ENCODE peak calls at places on chromosomes 3 and 15, in seven cellular contexts. One of them, this sample, is unnamed.

GRCh38 chr3:113867506-113867905 is 28.9 kb downstream of the GRAMD1C start:
- DNase-seq in heart right ventricle: no peak
- DNase-seq in heart left ventricle: no peak
- DNase-seq in bronchial epithelial cell: peak; percentile 97
- DNase-seq in GM23248: peak; percentile 88
- DNase-seq in K562: no peak
- DNase-seq in NT2/D1: no peak
- DNase-seq in this sample: no peak

GRCh38 chr15:62457100-62457499 is 292.0 kb upstream of the C2CD4B start:
- DNase-seq in heart right ventricle: no peak
- DNase-seq in heart left ventricle: no peak
- DNase-seq in bronchial epithelial cell: peak; percentile 28
- DNase-seq in GM23248: no peak
- DNase-seq in K562: no peak
- DNase-seq in NT2/D1: no peak
- DNase-seq in this sample: no peak

GRCh38 chr3:60076307-60076706 is 1026.5 kb upstream of the CFAP20DC start:
- DNase-seq in heart right ventricle: no peak
- DNase-seq in heart left ventricle: no peak
- DNase-seq in bronchial epithelial cell: no peak
- DNase-seq in GM23248: peak; percentile 16
- DNase-seq in K562: no peak
- DNase-seq in NT2/D1: no peak
- DNase-seq in this sample: no peak

GRCh38 chr3:123336001-123336400 is 112.9 kb downstream of the ADCY5 start:
- DNase-seq in heart right ventricle: no peak
- DNase-seq in heart left ventricle: peak; percentile 13
- DNase-seq in bronchial epithelial cell: no peak
- DNase-seq in GM23248: no peak
- DNase-seq in K562: no peak
- DNase-seq in NT2/D1: no peak
- DNase-seq in this sample: peak; percentile 7

GRCh38 chr3:189457201-189457607 is 174.0 kb upstream of the TP63 start:
- DNase-seq in heart right ventricle: no peak
- DNase-seq in heart left ventricle: no peak
- DNase-seq in bronchial epithelial cell: peak; percentile 63
- DNase-seq in GM23248: peak; percentile 28
- DNase-seq in K562: no peak
- DNase-seq in NT2/D1: no peak
- DNase-seq in this sample: no peak

GRCh38 chr15:90078965-90079364 is 23.3 kb downstream of the IDH2 start:
- DNase-seq in heart right ventricle: no peak
- DNase-seq in heart left ventricle: no peak
- DNase-seq in bronchial epithelial cell: no peak
- DNase-seq in GM23248: no peak
- DNase-seq in K562: no peak
- DNase-seq in NT2/D1: no peak
- DNase-seq in this sample: peak; percentile 10

GRCh38 chr3:120070263-120070981 is 23.8 kb downstream of the GSK3B start:
- DNase-seq in heart right ventricle: no peak
- DNase-seq in heart left ventricle: no peak
- DNase-seq in bronchial epithelial cell: no peak
- DNase-seq in GM23248: no peak
- DNase-seq in K562: no peak
- DNase-seq in NT2/D1: no peak
- DNase-seq in this sample: no peak

GRCh38 chr3:35670408-35670807 is 31.1 kb downstream of the ARPP21 start:
- DNase-seq in heart right ventricle: no peak
- DNase-seq in heart left ventricle: no peak
- DNase-seq in bronchial epithelial cell: no peak
- DNase-seq in GM23248: no peak
- DNase-seq in K562: no peak
- DNase-seq in NT2/D1: no peak
- DNase-seq in this sample: no peak

GRCh38 chr15:71440479-71441071 is 325.3 kb downstream of the THSD4 start:
- DNase-seq in heart right ventricle: no peak
- DNase-seq in heart left ventricle: no peak
- DNase-seq in bronchial epithelial cell: peak; percentile 75
- DNase-seq in GM23248: peak; percentile 71
- DNase-seq in K562: peak; percentile 27
- DNase-seq in NT2/D1: peak; percentile 28
- DNase-seq in this sample: no peak

GRCh38 chr3:119763466-119763865 is 18.4 kb upstream of the NR1I2 start:
- DNase-seq in heart right ventricle: no peak
- DNase-seq in heart left ventricle: no peak
- DNase-seq in bronchial epithelial cell: peak; percentile 58
- DNase-seq in GM23248: no peak
- DNase-seq in K562: no peak
- DNase-seq in NT2/D1: no peak
- DNase-seq in this sample: no peak

GRCh38 chr3:46298871-46299607 is 54.9 kb upstream of the CCR2 start:
- DNase-seq in heart right ventricle: no peak
- DNase-seq in heart left ventricle: no peak
- DNase-seq in bronchial epithelial cell: no peak
- DNase-seq in GM23248: no peak
- DNase-seq in K562: no peak
- DNase-seq in NT2/D1: no peak
- DNase-seq in this sample: no peak

GRCh38 chr3:98901032-98901464 is 447 bp downstream of the DCBLD2 start:
- DNase-seq in heart right ventricle: peak; percentile 50
- DNase-seq in heart left ventricle: peak; percentile 54
- DNase-seq in bronchial epithelial cell: peak; percentile 48
- DNase-seq in GM23248: peak; percentile 79
- DNase-seq in K562: peak; percentile 60
- DNase-seq in NT2/D1: peak; percentile 58
- DNase-seq in this sample: peak; percentile 51

GRCh38 chr15:68415061-68415460 is 16.9 kb downstream of the ITGA11 start:
- DNase-seq in heart right ventricle: no peak
- DNase-seq in heart left ventricle: no peak
- DNase-seq in bronchial epithelial cell: no peak
- DNase-seq in GM23248: no peak
- DNase-seq in K562: no peak
- DNase-seq in NT2/D1: no peak
- DNase-seq in this sample: no peak

GRCh38 chr15:98217356-98217755 is 256.9 kb downstream of the ARRDC4 start:
- DNase-seq in heart right ventricle: no peak
- DNase-seq in heart left ventricle: no peak
- DNase-seq in bronchial epithelial cell: no peak
- DNase-seq in GM23248: no peak
- DNase-seq in K562: no peak
- DNase-seq in NT2/D1: no peak
- DNase-seq in this sample: no peak

GRCh38 chr15:66842710-66843441 is 140.8 kb downstream of the SMAD6 start:
- DNase-seq in heart right ventricle: peak; percentile 83
- DNase-seq in heart left ventricle: peak; percentile 88
- DNase-seq in bronchial epithelial cell: peak; percentile 25
- DNase-seq in GM23248: peak; percentile 91
- DNase-seq in K562: peak; percentile 66
- DNase-seq in NT2/D1: no peak
- DNase-seq in this sample: peak; percentile 93

GRCh38 chr3:29083081-29083480 is 197.8 kb upstream of the RBMS3 start:
- DNase-seq in heart right ventricle: no peak
- DNase-seq in heart left ventricle: no peak
- DNase-seq in bronchial epithelial cell: peak; percentile 5
- DNase-seq in GM23248: no peak
- DNase-seq in K562: no peak
- DNase-seq in NT2/D1: no peak
- DNase-seq in this sample: no peak

GRCh38 chr3:99549918-99550603 is 88.3 kb upstream of the COL8A1 start:
- DNase-seq in heart right ventricle: no peak
- DNase-seq in heart left ventricle: no peak
- DNase-seq in bronchial epithelial cell: peak; percentile 84
- DNase-seq in GM23248: peak; percentile 57
- DNase-seq in K562: no peak
- DNase-seq in NT2/D1: no peak
- DNase-seq in this sample: no peak

GRCh38 chr3:134425943-134426342 is 51.7 kb upstream of the AMOTL2 start:
- DNase-seq in heart right ventricle: no peak
- DNase-seq in heart left ventricle: no peak
- DNase-seq in bronchial epithelial cell: no peak
- DNase-seq in GM23248: no peak
- DNase-seq in K562: no peak
- DNase-seq in NT2/D1: no peak
- DNase-seq in this sample: no peak

GRCh38 chr3:149506540-149506939 is 32.0 kb downstream of the TM4SF4 start:
- DNase-seq in heart right ventricle: no peak
- DNase-seq in heart left ventricle: no peak
- DNase-seq in bronchial epithelial cell: no peak
- DNase-seq in GM23248: peak; percentile 62
- DNase-seq in K562: no peak
- DNase-seq in NT2/D1: no peak
- DNase-seq in this sample: no peak

GRCh38 chr3:27666708-27667107 is 55.4 kb downstream of the EOMES start:
- DNase-seq in heart right ventricle: peak; percentile 66
- DNase-seq in heart left ventricle: peak; percentile 67
- DNase-seq in bronchial epithelial cell: no peak
- DNase-seq in GM23248: peak; percentile 90
- DNase-seq in K562: peak; percentile 6
- DNase-seq in NT2/D1: peak; percentile 85
- DNase-seq in this sample: peak; percentile 84

GRCh38 chr3:89184596-89184995 is 77.2 kb downstream of the EPHA3 start:
- DNase-seq in heart right ventricle: no peak
- DNase-seq in heart left ventricle: no peak
- DNase-seq in bronchial epithelial cell: no peak
- DNase-seq in GM23248: no peak
- DNase-seq in K562: no peak
- DNase-seq in NT2/D1: no peak
- DNase-seq in this sample: no peak

GRCh38 chr3:89184151-89184550 is 76.7 kb downstream of the EPHA3 start:
- DNase-seq in heart right ventricle: no peak
- DNase-seq in heart left ventricle: no peak
- DNase-seq in bronchial epithelial cell: no peak
- DNase-seq in GM23248: no peak
- DNase-seq in K562: no peak
- DNase-seq in NT2/D1: no peak
- DNase-seq in this sample: no peak

GRCh38 chr3:89186446-89186845 is 79.0 kb downstream of the EPHA3 start:
- DNase-seq in heart right ventricle: no peak
- DNase-seq in heart left ventricle: no peak
- DNase-seq in bronchial epithelial cell: no peak
- DNase-seq in GM23248: no peak
- DNase-seq in K562: no peak
- DNase-seq in NT2/D1: no peak
- DNase-seq in this sample: no peak
- H3K36me3 ChIP-seq in heart right ventricle: no peaks in the 10 kb centered on the region
- H3K36me3 ChIP-seq in heart left ventricle: no peaks in the 10 kb centered on the region
- H3K36me3 ChIP-seq in bronchial epithelial cell: no peaks in the 10 kb centered on the region
- H3K36me3 ChIP-seq in GM23248: no peaks in the 10 kb centered on the region
- H3K36me3 ChIP-seq in K562: no peaks in the 10 kb centered on the region
- H3K36me3 ChIP-seq in NT2/D1: no peaks in the 10 kb centered on the region
- H3K36me3 ChIP-seq in this sample: no peaks in the 10 kb centered on the region

DNA sequence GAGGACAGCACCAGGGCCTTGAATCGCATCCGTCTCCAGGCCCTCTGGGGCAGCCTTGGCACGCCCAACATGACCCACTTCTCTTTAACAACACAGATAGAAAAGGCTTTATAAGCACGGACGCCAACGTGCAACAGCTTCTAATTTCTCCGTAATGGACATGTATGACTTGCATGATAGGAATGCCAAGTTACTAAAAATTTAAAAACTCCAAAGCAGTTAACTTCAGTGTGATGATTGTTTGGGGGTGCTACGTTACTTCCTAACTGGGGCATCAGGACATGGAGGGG is 30.9 kb upstream of the SNRPA1 start:
- DNase-seq in heart right ventricle: no peak
- DNase-seq in heart left ventricle: no peak
- DNase-seq in bronchial epithelial cell: no peak
- DNase-seq in GM23248: no peak
- DNase-seq in K562: no peak
- DNase-seq in NT2/D1: no peak
- DNase-seq in this sample: no peak
- H3K27me3 ChIP-seq in heart right ventricle: peaks cover 6% of the 10 kb centered on the region
- H3K27me3 ChIP-seq in heart left ventricle: no peaks in the 10 kb centered on the region
- H3K27me3 ChIP-seq in bronchial epithelial cell: peaks cover 3% of the 10 kb centered on the region
- H3K27me3 ChIP-seq in GM23248: peaks cover 10% of the 10 kb centered on the region
- H3K27me3 ChIP-seq in K562: peaks cover 17% of the 10 kb centered on the region
- H3K27me3 ChIP-seq in NT2/D1: no peaks in the 10 kb centered on the region
- H3K27me3 ChIP-seq in this sample: peaks cover 26% of the 10 kb centered on the region

GRCh38 chr3:16468114-16469098 is 45.1 kb downstream of the RFTN1 start:
- DNase-seq in heart right ventricle: no peak
- DNase-seq in heart left ventricle: peak; percentile 46
- DNase-seq in bronchial epithelial cell: no peak
- DNase-seq in GM23248: no peak
- DNase-seq in K562: no peak
- DNase-seq in NT2/D1: no peak
- DNase-seq in this sample: no peak
- H3K36me3 ChIP-seq in heart right ventricle: peaks cover 3% of the 10 kb centered on the region
- H3K36me3 ChIP-seq in heart left ventricle: no peaks in the 10 kb centered on the region
- H3K36me3 ChIP-seq in bronchial epithelial cell: no peaks in the 10 kb centered on the region
- H3K36me3 ChIP-seq in GM23248: peaks cover 14% of the 10 kb centered on the region
- H3K36me3 ChIP-seq in K562: no peaks in the 10 kb centered on the region
- H3K36me3 ChIP-seq in NT2/D1: no peaks in the 10 kb centered on the region
- H3K36me3 ChIP-seq in this sample: no peaks in the 10 kb centered on the region

GRCh38 chr15:73362900-73363299 is 5.9 kb downstream of the HCN4 start:
- DNase-seq in heart right ventricle: no peak
- DNase-seq in heart left ventricle: no peak
- DNase-seq in bronchial epithelial cell: no peak
- DNase-seq in GM23248: no peak
- DNase-seq in K562: no peak
- DNase-seq in NT2/D1: no peak
- DNase-seq in this sample: no peak
- H3K27me3 ChIP-seq in heart right ventricle: peaks cover 57% of the 10 kb centered on the region
- H3K27me3 ChIP-seq in heart left ventricle: peaks cover 4% of the 10 kb centered on the region
- H3K27me3 ChIP-seq in bronchial epithelial cell: peaks cover 26% of the 10 kb centered on the region
- H3K27me3 ChIP-seq in GM23248: peaks cover 82% of the 10 kb centered on the region
- H3K27me3 ChIP-seq in K562: peaks cover 85% of the 10 kb centered on the region
- H3K27me3 ChIP-seq in NT2/D1: peaks cover 11% of the 10 kb centered on the region
- H3K27me3 ChIP-seq in this sample: peaks cover 25% of the 10 kb centered on the region

This sample was measured in left lung.